ENCODE peak calls at places on chromosomes 5 and 9, in ten cellular contexts. Y, C, E, D, O, N, H, B, Z and Q are unnamed samples.
A peak's percentile ranks its signal among the peaks of the same experiment; 100 is the strongest.

GRCh38 chr5:119795768-119796167 is 166.4 kb downstream of the FAM170A start:
- DNase-seq in Y (no peak), C (no peak), E (no peak), D (no peak), O (no peak), N (no peak), H (no peak), B (no peak), Z (no peak), Q (no peak)

GRCh38 chr9:131125038-131125287 is 423 bp upstream of the NUP214 start:
- DNase-seq in Y (no peak), C (no peak), E (no peak), D (no peak), O (no peak), N (no peak), H (no peak), B (no peak), Z (no peak), Q (no peak)

GRCh38 chr5:36692791-36693763 is 86.7 kb downstream of the SLC1A3 start:
- DNase-seq in Y (peak; percentile 91), C (peak; percentile 65), E (peak; percentile 36), D (peak; percentile 41), O (peak; percentile 84), N (peak; percentile 60), H (peak; percentile 79), B (peak; percentile 80), Z (peak; percentile 91), Q (peak; percentile 77)

GRCh38 chr5:84239509-84239908 is 145.2 kb downstream of the EDIL3 start:
- DNase-seq in Y (no peak), C (no peak), E (no peak), D (no peak), O (no peak), N (no peak), H (no peak), B (no peak), Z (no peak), Q (no peak)

GRCh38 chr5:143141652-143142051 is 261.8 kb downstream of the NR3C1 start:
- DNase-seq in Y (no peak), C (no peak), E (no peak), D (no peak), O (no peak), N (no peak), H (no peak), B (no peak), Z (no peak), Q (no peak)

GRCh38 chr5:91937121-91937520 is 554.0 kb upstream of the ARRDC3 start:
- DNase-seq in Y (no peak), C (no peak), E (no peak), D (no peak), O (no peak), N (no peak), H (no peak), B (no peak), Z (no peak), Q (no peak)

GRCh38 chr5:83665631-83666030 is 55.0 kb downstream of the HAPLN1 start:
- DNase-seq in Y (no peak), C (no peak), E (no peak), D (no peak), O (no peak), N (no peak), H (no peak), B (no peak), Z (no peak), Q (no peak)

GRCh38 chr9:98923724-98924123 is 20.0 kb upstream of the COL15A1 start:
- DNase-seq in Y (no peak), C (no peak), E (no peak), D (no peak), O (no peak), N (no peak), H (no peak), B (no peak), Z (no peak), Q (no peak)

GRCh38 chr5:77812926-77813589 is 36.9 kb upstream of the TBCA start:
- DNase-seq in Y (no peak), C (no peak), E (peak; percentile 90), D (no peak), O (no peak), N (no peak), H (no peak), B (no peak), Z (no peak), Q (no peak)

GRCh38 chr5:11048760-11049159 is 287.7 kb upstream of the DAP start:
- DNase-seq in Y (no peak), C (no peak), E (no peak), D (no peak), O (no peak), N (no peak), H (no peak), B (no peak), Z (no peak), Q (no peak)

GRCh38 chr5:13143630-13144029 is 800.9 kb downstream of the DNAH5 start:
- DNase-seq in Y (no peak), C (no peak), E (no peak), D (no peak), O (no peak), N (no peak), H (no peak), B (no peak), Z (no peak), Q (no peak)

GRCh38 chr5:105638437-105638836 is 2032.3 kb downstream of the EFNA5 start:
- DNase-seq in Y (no peak), C (no peak), E (no peak), D (no peak), O (no peak), N (no peak), H (no peak), B (no peak), Z (no peak), Q (no peak)

GRCh38 chr9:76032652-76033373 is 142.3 kb downstream of the PCSK5 start:
- DNase-seq in Y (no peak), C (no peak), E (no peak), D (no peak), O (no peak), N (no peak), H (no peak), B (no peak), Z (no peak), Q (no peak)

GRCh38 chr5:91474201-91474600 is 91.1 kb upstream of the ARRDC3 start:
- DNase-seq in Y (no peak), C (no peak), E (no peak), D (no peak), O (no peak), N (no peak), H (no peak), B (no peak), Z (no peak), Q (no peak)

GRCh38 chr9:109755040-109755439 is 25.0 kb upstream of the PALM2AKAP2 start:
- DNase-seq in Y (no peak), C (no peak), E (no peak), D (no peak), O (no peak), N (no peak), H (no peak), B (no peak), Z (no peak), Q (no peak)

GRCh38 chr9:137035507-137035834 is 3.6 kb upstream of the FUT7 start:
- DNase-seq in Y (no peak), C (no peak), E (no peak), D (no peak), O (no peak), N (no peak), H (no peak), B (no peak), Z (no peak), Q (no peak)
- TF ChIP-seq CTCF in Y (peak; percentile 24), C (no peak), E (no peak), D (no peak), O (no peak), N (no peak), H (peak; percentile 20), B (no peak), Z (peak; percentile 48), Q (no peak)

DNA sequence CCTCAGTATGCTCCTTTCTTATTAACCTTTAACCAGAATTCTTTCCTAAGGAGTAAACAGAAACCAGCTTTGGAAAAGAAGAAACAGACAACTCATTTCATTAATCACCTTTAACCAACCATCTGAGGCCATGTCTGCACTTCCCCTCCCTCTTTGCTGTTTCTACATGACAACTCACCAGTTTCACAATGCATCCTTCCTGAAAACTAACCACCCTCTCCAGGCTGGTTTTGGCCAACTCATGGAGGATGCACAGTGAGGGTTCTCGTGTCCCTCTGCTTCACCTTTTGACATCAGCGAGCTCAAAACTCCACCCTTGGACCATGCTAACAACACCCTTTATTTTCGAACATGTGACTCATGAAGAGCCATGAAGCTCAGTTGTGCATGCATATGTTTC is 244.1 kb downstream of the ELAVL2 start:
- DNase-seq in Y (no peak), C (no peak), E (no peak), D (no peak), O (no peak), N (no peak), H (no peak), B (no peak), Z (no peak), Q (no peak)
- H3K27ac ChIP-seq in Y (no peak overlapping the region), C (no peak overlapping the region), E (no peak overlapping the region), D (no peak overlapping the region), O (no peak overlapping the region), N (no peak overlapping the region), H (no peak overlapping the region), B (no peak overlapping the region), Z (no peak overlapping the region), Q (no peak overlapping the region)

GRCh38 chr9:124859803-124860581 is 1.8 kb downstream of the RPL35 start:
- DNase-seq in Y (no peak), C (no peak), E (no peak), D (no peak), O (no peak), N (no peak), H (no peak), B (no peak), Z (no peak), Q (no peak)

GRCh38 chr9:124860582-124861341 is 995 bp downstream of the RPL35 start:
- DNase-seq in Y (no peak), C (no peak), E (no peak), D (no peak), O (no peak), N (no peak), H (no peak), B (no peak), Z (no peak), Q (no peak)

GRCh38 chr9:124858330-124859046 is 3.3 kb downstream of the RPL35 start:
- DNase-seq in Y (no peak), C (no peak), E (no peak), D (no peak), O (no peak), N (no peak), H (no peak), B (no peak), Z (no peak), Q (no peak)

GRCh38 chr9:124863371-124863831 is 1.5 kb downstream of the ARPC5L start:
- DNase-seq in Y (no peak), C (no peak), E (no peak), D (no peak), O (no peak), N (no peak), H (no peak), B (no peak), Z (no peak), Q (peak; percentile 54)

GRCh38 chr9:124861342-124862229 is at the start of the genes ARPC5L and RPL35:
- DNase-seq in Y (peak; percentile 95), C (peak; percentile 94), E (peak; percentile 78), D (peak; percentile 95), O (peak; percentile 96), N (peak; percentile 97), H (peak; percentile 95), B (peak; percentile 94), Z (peak; percentile 94), Q (peak; percentile 95)
- TF ChIP-seq CTCF in Y (no peak), C (peak; percentile 14), E (peak; percentile 40), D (peak; percentile 15), O (peak; percentile 22), N (peak; percentile 24), H (peak; percentile 36), B (peak; percentile 26), Z (peak; percentile 42), Q (peak; percentile 30)

GRCh38 chr9:27341545-27342294 is 44.8 kb upstream of the EQTN start:
- DNase-seq in Y (no peak), C (no peak), E (no peak), D (no peak), O (no peak), N (peak; percentile 42), H (no peak), B (no peak), Z (no peak), Q (no peak)
- H3K27ac ChIP-seq in Y (no peak overlapping the region), C (peak overlapping the region; percentile 26), E (no peak overlapping the region), D (peak overlapping the region; percentile 57), O (peak overlapping the region; percentile 43), N (peak overlapping the region; percentile 61), H (no peak overlapping the region), B (peak overlapping the region; percentile 94), Z (no peak overlapping the region), Q (no peak overlapping the region)